ENCODE peak calls at places on chromosomes 4 and X, in four cellular contexts. One of them, this sample, is unnamed.

GRCh38 chr4:150063128-150063527 is 15.1 kb upstream of the DCLK2 start:
- DNase-seq in esophagus squamous epithelium: no peak
- DNase-seq in mammary epithelial cell: no peak
- DNase-seq in heart right ventricle: no peak
- DNase-seq in this sample: no peak

GRCh38 chr4:89800527-89801103 is 36.3 kb downstream of the SNCA start:
- DNase-seq in mammary epithelial cell: peak; percentile 62
- DNase-seq in esophagus squamous epithelium: no peak
- DNase-seq in heart right ventricle: no peak
- DNase-seq in this sample: peak; percentile 71

GRCh38 chr4:121185960-121186359 is 21.8 kb upstream of the TNIP3 start:
- DNase-seq in esophagus squamous epithelium: no peak
- DNase-seq in mammary epithelial cell: no peak
- DNase-seq in heart right ventricle: no peak
- DNase-seq in this sample: no peak

GRCh38 chr4:185086053-185086452 is 57.0 kb upstream of the SLC25A4 start:
- DNase-seq in heart right ventricle: no peak
- DNase-seq in esophagus squamous epithelium: no peak
- DNase-seq in mammary epithelial cell: no peak
- DNase-seq in this sample: peak; percentile 11

GRCh38 chrX:120304241-120304640 is 7.0 kb downstream of the TMEM255A start:
- DNase-seq in mammary epithelial cell: no peak
- DNase-seq in esophagus squamous epithelium: no peak
- DNase-seq in heart right ventricle: no peak
- DNase-seq in this sample: no peak

GRCh38 chr4:3310301-3311094 is 17.7 kb downstream of the RGS12 start:
- DNase-seq in heart right ventricle: no peak
- DNase-seq in esophagus squamous epithelium: no peak
- DNase-seq in mammary epithelial cell: no peak
- DNase-seq in this sample: no peak

GRCh38 chr4:107863850-107864371 is 39.2 kb downstream of the SGMS2 start:
- DNase-seq in esophagus squamous epithelium: no peak
- DNase-seq in mammary epithelial cell: peak; percentile 81
- DNase-seq in heart right ventricle: peak; percentile 25
- DNase-seq in this sample: peak; percentile 62

GRCh38 chrX:27336466-27337091 is 126.6 kb downstream of the PPP4R3C start:
- DNase-seq in heart right ventricle: peak; percentile 4
- DNase-seq in mammary epithelial cell: peak; percentile 16
- DNase-seq in esophagus squamous epithelium: no peak
- DNase-seq in this sample: peak; percentile 2

GRCh38 chr4:77586953-77587383 is 18.7 kb upstream of the CXCL13 start:
- DNase-seq in heart right ventricle: no peak
- DNase-seq in mammary epithelial cell: peak; percentile 82
- DNase-seq in esophagus squamous epithelium: no peak
- DNase-seq in this sample: peak; percentile 93

GRCh38 chr4:105894570-105895323 is 524 bp upstream of the NPNT start:
- DNase-seq in esophagus squamous epithelium: no peak
- DNase-seq in heart right ventricle: peak; percentile 9
- DNase-seq in mammary epithelial cell: peak; percentile 10
- DNase-seq in this sample: no peak

GRCh38 chr4:90071289-90072235 is 55.6 kb upstream of the CCSER1 start:
- DNase-seq in esophagus squamous epithelium: no peak
- DNase-seq in heart right ventricle: no peak
- DNase-seq in mammary epithelial cell: no peak
- DNase-seq in this sample: no peak

GRCh38 chrX:103631145-103631544 is 2.4 kb downstream of the TCEAL1 start:
- DNase-seq in esophagus squamous epithelium: no peak
- DNase-seq in heart right ventricle: no peak
- DNase-seq in mammary epithelial cell: no peak
- DNase-seq in this sample: no peak

GRCh38 chr4:83261307-83261706 is 23.3 kb downstream of the COQ2 start:
- DNase-seq in heart right ventricle: no peak
- DNase-seq in esophagus squamous epithelium: no peak
- DNase-seq in mammary epithelial cell: no peak
- DNase-seq in this sample: no peak

GRCh38 chr4:121898150-121898549 is 27.9 kb upstream of the BBS7 start:
- DNase-seq in esophagus squamous epithelium: no peak
- DNase-seq in mammary epithelial cell: peak; percentile 8
- DNase-seq in heart right ventricle: no peak
- DNase-seq in this sample: no peak

GRCh38 chrX:91389026-91389425 is 45.6 kb upstream of the PABPC5 start:
- DNase-seq in esophagus squamous epithelium: no peak
- DNase-seq in heart right ventricle: no peak
- DNase-seq in mammary epithelial cell: no peak
- DNase-seq in this sample: no peak

GRCh38 chr4:91636083-91636482 is 667.7 kb upstream of the GRID2 start:
- DNase-seq in heart right ventricle: no peak
- DNase-seq in esophagus squamous epithelium: no peak
- DNase-seq in mammary epithelial cell: no peak
- DNase-seq in this sample: no peak

GRCh38 chr4:99677161-99677560 is 19.5 kb upstream of the C4orf54 start:
- DNase-seq in heart right ventricle: no peak
- DNase-seq in esophagus squamous epithelium: no peak
- DNase-seq in mammary epithelial cell: peak; percentile 19
- DNase-seq in this sample: peak; percentile 37

GRCh38 chrX:68931345-68931744 is 102.5 kb downstream of the EFNB1 start:
- DNase-seq in heart right ventricle: no peak
- DNase-seq in mammary epithelial cell: no peak
- DNase-seq in esophagus squamous epithelium: no peak
- DNase-seq in this sample: no peak

GRCh38 chr4:968621-969394 is 4.6 kb downstream of the DGKQ start:
- DNase-seq in heart right ventricle: no peak
- DNase-seq in mammary epithelial cell: no peak
- DNase-seq in esophagus squamous epithelium: no peak
- DNase-seq in this sample: no peak

GRCh38 chrX:18173494-18174180 is 47.0 kb downstream of the BEND2 start:
- DNase-seq in esophagus squamous epithelium: no peak
- DNase-seq in heart right ventricle: peak; percentile 9
- DNase-seq in mammary epithelial cell: no peak
- DNase-seq in this sample: no peak

GRCh38 chr4:98605216-98605615 is 53.2 kb downstream of the TSPAN5 start:
- DNase-seq in heart right ventricle: no peak
- DNase-seq in esophagus squamous epithelium: no peak
- DNase-seq in mammary epithelial cell: no peak
- DNase-seq in this sample: no peak

GRCh38 chr4:77653162-77653758 is 47.6 kb downstream of the CXCL13 start:
- DNase-seq in heart right ventricle: no peak
- DNase-seq in esophagus squamous epithelium: no peak
- DNase-seq in mammary epithelial cell: no peak
- DNase-seq in this sample: no peak

DNA sequence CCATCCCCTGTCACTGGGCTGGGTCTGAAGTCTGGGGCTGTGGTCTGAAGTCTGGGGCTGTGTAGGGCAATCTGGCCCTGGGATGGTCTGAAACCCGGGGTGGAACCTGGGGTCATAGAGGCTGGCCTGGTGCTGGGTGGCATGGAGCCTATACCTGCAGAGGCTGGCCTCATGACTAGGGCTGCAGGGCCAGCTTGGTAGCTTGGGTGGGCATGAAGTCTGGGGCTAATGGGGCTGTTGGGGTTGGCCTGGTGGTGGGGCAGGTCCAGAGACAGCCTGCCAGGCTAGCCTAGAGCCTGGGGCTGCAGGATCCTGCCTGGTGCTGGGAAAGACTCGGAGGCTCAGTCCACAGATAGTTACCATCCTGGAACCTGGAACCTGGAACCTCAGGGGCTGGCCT is 37.0 kb downstream of the GALNT7 start:
- DNase-seq in heart right ventricle: no peak
- DNase-seq in esophagus squamous epithelium: no peak
- DNase-seq in mammary epithelial cell: no peak
- DNase-seq in this sample: no peak
- H3K27ac ChIP-seq in heart right ventricle: no peak overlapping the region
- H3K27ac ChIP-seq in esophagus squamous epithelium: no peak overlapping the region
- H3K27ac ChIP-seq in mammary epithelial cell: no peak overlapping the region
- H3K27ac ChIP-seq in this sample: no peak overlapping the region

GRCh38 chrX:134585446-134585845 is 72.8 kb downstream of the PLAC1 start:
- DNase-seq in esophagus squamous epithelium: no peak
- DNase-seq in heart right ventricle: no peak
- DNase-seq in mammary epithelial cell: no peak
- DNase-seq in this sample: no peak
- H3K27ac ChIP-seq in esophagus squamous epithelium: no peak overlapping the region
- H3K27ac ChIP-seq in heart right ventricle: no peak overlapping the region
- H3K27ac ChIP-seq in mammary epithelial cell: no peak overlapping the region
- H3K27ac ChIP-seq in this sample: no peak overlapping the region

GRCh38 chrX:132795211-132795610 is 163.2 kb downstream of the HS6ST2 start:
- DNase-seq in mammary epithelial cell: no peak
- DNase-seq in esophagus squamous epithelium: no peak
- DNase-seq in heart right ventricle: no peak
- DNase-seq in this sample: no peak

GRCh38 chrX:132786217-132786616 is 172.2 kb downstream of the HS6ST2 start:
- DNase-seq in esophagus squamous epithelium: no peak
- DNase-seq in mammary epithelial cell: no peak
- DNase-seq in heart right ventricle: no peak
- DNase-seq in this sample: no peak

GRCh38 chrX:132791725-132792124 is 166.7 kb downstream of the HS6ST2 start:
- DNase-seq in esophagus squamous epithelium: no peak
- DNase-seq in mammary epithelial cell: no peak
- DNase-seq in heart right ventricle: no peak
- DNase-seq in this sample: no peak
- H3K27ac ChIP-seq in esophagus squamous epithelium: no peak overlapping the region
- H3K27ac ChIP-seq in mammary epithelial cell: no peak overlapping the region
- H3K27ac ChIP-seq in heart right ventricle: no peak overlapping the region
- H3K27ac ChIP-seq in this sample: no peak overlapping the region

DNA sequence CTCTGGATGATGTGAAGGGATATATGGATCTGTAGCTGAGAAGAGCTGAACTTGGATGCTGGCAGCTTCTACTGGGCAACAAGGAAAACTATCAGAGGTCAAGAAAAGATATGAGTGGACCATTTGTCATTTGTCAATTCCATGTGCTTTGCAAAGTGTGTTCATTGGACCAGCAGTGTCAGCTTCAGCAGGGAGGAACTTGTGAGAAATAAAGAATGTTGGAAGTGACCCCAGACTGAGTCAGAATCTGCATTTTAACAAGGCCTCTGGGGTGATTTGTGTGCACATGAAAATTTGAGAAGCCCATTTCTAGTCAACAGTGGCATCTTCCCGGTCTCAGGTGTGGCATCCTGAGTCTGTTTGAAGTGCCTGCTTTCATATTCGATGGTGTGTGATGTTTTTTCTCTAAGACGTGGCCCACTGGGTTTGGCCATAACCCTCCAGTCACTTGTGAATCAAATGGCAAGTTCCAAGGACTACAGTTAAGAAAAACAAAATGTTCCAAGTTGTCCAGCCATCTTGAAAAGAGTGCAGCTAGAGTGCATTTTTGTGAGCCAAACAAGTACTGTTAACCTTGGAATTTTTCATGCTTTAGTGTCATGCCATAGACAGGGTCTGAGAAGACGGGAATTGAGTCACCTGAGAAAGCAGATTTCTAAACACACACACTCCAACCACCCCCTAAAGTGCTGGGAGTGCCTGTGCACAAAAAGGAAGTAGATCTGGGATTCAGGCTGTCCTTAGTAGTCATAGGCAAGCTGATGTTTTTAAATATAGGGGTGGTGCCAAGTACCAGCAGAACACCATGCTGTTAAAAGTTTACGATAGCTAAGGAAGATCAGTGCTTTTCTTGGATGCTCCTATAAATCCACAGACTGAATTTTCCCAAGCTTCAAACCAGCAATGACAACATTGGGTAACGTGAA is 26.4 kb downstream of the GPM6B start:
- DNase-seq in mammary epithelial cell: no peak
- DNase-seq in heart right ventricle: no peak
- DNase-seq in esophagus squamous epithelium: no peak
- DNase-seq in this sample: no peak
- H3K27ac ChIP-seq in mammary epithelial cell: peak overlapping the region; percentile 46
- H3K27ac ChIP-seq in heart right ventricle: no peak overlapping the region
- H3K27ac ChIP-seq in esophagus squamous epithelium: no peak overlapping the region
- H3K27ac ChIP-seq in this sample: no peak overlapping the region

GRCh38 chr4:52638717-52639116 is 20.4 kb downstream of the USP46 start:
- DNase-seq in heart right ventricle: no peak
- DNase-seq in esophagus squamous epithelium: no peak
- DNase-seq in mammary epithelial cell: no peak
- DNase-seq in this sample: no peak

GRCh38 chr4:52643846-52644245 is 15.3 kb downstream of the USP46 start:
- DNase-seq in esophagus squamous epithelium: no peak
- DNase-seq in heart right ventricle: peak; percentile 66
- DNase-seq in mammary epithelial cell: peak; percentile 26
- DNase-seq in this sample: no peak

GRCh38 chr4:52641853-52642563 is 17.1 kb downstream of the USP46 start:
- DNase-seq in esophagus squamous epithelium: no peak
- DNase-seq in mammary epithelial cell: peak; percentile 81
- DNase-seq in heart right ventricle: no peak
- DNase-seq in this sample: peak; percentile 63

GRCh38 chr4:52643190-52643589 is 15.9 kb downstream of the USP46 start:
- DNase-seq in heart right ventricle: no peak
- DNase-seq in esophagus squamous epithelium: no peak
- DNase-seq in mammary epithelial cell: no peak
- DNase-seq in this sample: no peak

GRCh38 chr4:52640808-52641595 is 18.1 kb downstream of the USP46 start:
- DNase-seq in esophagus squamous epithelium: no peak
- DNase-seq in mammary epithelial cell: peak; percentile 65
- DNase-seq in heart right ventricle: no peak
- DNase-seq in this sample: peak; percentile 78
- H3K27ac ChIP-seq in esophagus squamous epithelium: no peak overlapping the region
- H3K27ac ChIP-seq in mammary epithelial cell: peak overlapping the region; percentile 57
- H3K27ac ChIP-seq in heart right ventricle: peak overlapping the region; percentile 66
- H3K27ac ChIP-seq in this sample: peak overlapping the region; percentile 24

GRCh38 chrX:134718329-134719317 is 60.4 kb upstream of the PLAC1 start:
- DNase-seq in mammary epithelial cell: peak; percentile 81
- DNase-seq in esophagus squamous epithelium: no peak
- DNase-seq in heart right ventricle: peak; percentile 15
- DNase-seq in this sample: peak; percentile 79
- H3K27ac ChIP-seq in mammary epithelial cell: no peak overlapping the region
- H3K27ac ChIP-seq in esophagus squamous epithelium: no peak overlapping the region
- H3K27ac ChIP-seq in heart right ventricle: no peak overlapping the region
- H3K27ac ChIP-seq in this sample: no peak overlapping the region

DNA sequence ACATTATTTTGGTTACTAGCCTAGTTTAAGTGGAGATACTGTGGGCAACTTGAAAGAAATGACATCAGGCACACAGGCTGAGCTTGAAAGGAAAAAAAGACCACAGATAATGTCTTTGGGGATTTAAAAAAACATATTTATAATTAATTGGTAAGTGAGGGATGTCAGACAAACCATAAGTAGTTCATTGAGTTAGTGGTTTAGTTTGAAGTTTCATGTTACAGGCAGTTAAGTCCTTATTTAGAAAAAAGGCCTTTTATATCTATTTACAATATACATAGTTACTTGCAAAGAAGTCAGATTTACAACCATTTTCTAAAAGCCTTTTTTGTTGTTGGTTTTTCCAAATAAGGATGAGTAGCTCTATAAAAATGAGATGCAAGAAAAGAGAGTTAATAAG is 89.2 kb downstream of the CDS1 start:
- DNase-seq in mammary epithelial cell: no peak
- DNase-seq in heart right ventricle: no peak
- DNase-seq in esophagus squamous epithelium: no peak
- DNase-seq in this sample: no peak
- H3K27ac ChIP-seq in mammary epithelial cell: no peak overlapping the region
- H3K27ac ChIP-seq in heart right ventricle: no peak overlapping the region
- H3K27ac ChIP-seq in esophagus squamous epithelium: no peak overlapping the region
- H3K27ac ChIP-seq in this sample: no peak overlapping the region

DNA sequence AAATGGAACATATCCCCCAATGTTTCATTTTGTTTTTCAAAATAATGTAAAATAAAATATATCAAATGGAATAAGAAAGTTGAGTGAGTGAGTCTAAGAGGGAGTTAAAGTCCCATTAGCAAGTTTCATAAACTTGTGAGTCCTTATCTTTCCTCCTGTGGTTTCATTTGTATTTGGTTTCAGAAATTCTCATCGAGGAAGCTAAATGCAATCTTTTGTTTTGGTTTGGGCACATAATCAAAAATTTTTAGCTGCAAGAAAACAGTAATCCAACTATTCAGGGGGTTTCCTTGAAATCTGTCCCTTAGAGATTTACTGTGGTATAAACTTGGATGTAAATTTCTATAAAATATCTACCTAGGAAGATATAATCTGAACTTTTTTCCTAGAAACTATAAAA is 124.2 kb downstream of the CAMK2D start:
- DNase-seq in mammary epithelial cell: peak; percentile 17
- DNase-seq in heart right ventricle: no peak
- DNase-seq in esophagus squamous epithelium: no peak
- DNase-seq in this sample: no peak
- H3K27ac ChIP-seq in mammary epithelial cell: no peak overlapping the region
- H3K27ac ChIP-seq in heart right ventricle: peak overlapping the region; percentile 84
- H3K27ac ChIP-seq in esophagus squamous epithelium: no peak overlapping the region
- H3K27ac ChIP-seq in this sample: no peak overlapping the region

This sample was measured in foreskin keratinocyte.